ENCODE peak calls at places on chromosome 2, in eight cellular contexts. U is K562, Y is mucosa of descending colon, X is adrenal gland, Z is foreskin keratinocyte, M is astrocyte, A is neural crest cell, K is lower lobe of right lung. Q is an unnamed sample.

GRCh38 chr2:24009680-24010476 is at the start of gene MFSD2B:
- DNase-seq in U (peak; percentile 53), Y (no peak), X (no peak), Z (no peak), M (peak; percentile 5), A (no peak), K (no peak), Q (no peak)

GRCh38 chr2:105797298-105797819 is 52.6 kb downstream of the NCK2 start:
- DNase-seq in U (peak; percentile 62), Y (no peak), X (no peak), Z (peak; percentile 50), M (no peak), A (no peak), K (no peak), Q (no peak)

GRCh38 chr2:239247401-239248245 is 153.2 kb downstream of the HDAC4 start:
- DNase-seq in U (no peak), Y (peak; percentile 37), X (peak; percentile 20), Z (no peak), M (peak; percentile 94), A (no peak), K (no peak), Q (no peak)

GRCh38 chr2:109208071-109208950 is 79.3 kb downstream of the SH3RF3 start:
- DNase-seq in U (peak; percentile 2), Y (no peak), X (peak; percentile 16), Z (no peak), M (peak; percentile 38), A (no peak), K (no peak), Q (no peak)

GRCh38 chr2:6352247-6352646 is 513.5 kb downstream of the CMPK2 start:
- DNase-seq in U (no peak), Y (no peak), X (no peak), Z (no peak), M (no peak), A (no peak), K (no peak), Q (no peak)

GRCh38 chr2:217393585-217394032 is 533.7 kb upstream of the TNP1 start:
- DNase-seq in U (no peak), Y (peak; percentile 49), X (peak; percentile 85), Z (peak; percentile 97), M (peak; percentile 96), A (no peak), K (no peak), Q (no peak)

GRCh38 chr2:220373878-220374277 is 746.4 kb downstream of the SLC4A3 start:
- DNase-seq in U (no peak), Y (no peak), X (no peak), Z (no peak), M (peak; percentile 37), A (no peak), K (no peak), Q (no peak)

GRCh38 chr2:231533777-231534125 is 3.5 kb upstream of the NMUR1 start:
- DNase-seq in U (no peak), Y (no peak), X (no peak), Z (no peak), M (no peak), A (no peak), K (no peak), Q (no peak)

GRCh38 chr2:65256088-65256487 is 28.5 kb downstream of the ACTR2 start:
- DNase-seq in U (no peak), Y (no peak), X (no peak), Z (no peak), M (no peak), A (no peak), K (no peak), Q (no peak)
- TF ChIP-seq CTCF in U (no peak), Y (no peak), X (no peak), Z (peak; percentile 48), M (no peak), A (peak; percentile 41), K (peak; percentile 20), Q (peak; percentile 75)

GRCh38 chr2:1546901-1547300 is 133.6 kb downstream of the TPO start:
- DNase-seq in U (peak; percentile 8), Y (no peak), X (no peak), Z (no peak), M (no peak), A (no peak), K (no peak), Q (peak; percentile 64)
- TF ChIP-seq CTCF in U (no peak), Y (no peak), X (no peak), Z (no peak), M (no peak), A (no peak), K (no peak), Q (no peak)

GRCh38 chr2:238160206-238161129 is 1.7 kb downstream of the ERFE start:
- DNase-seq in U (peak; percentile 51), Y (peak; percentile 28), X (no peak), Z (no peak), M (no peak), A (peak; percentile 54), K (no peak), Q (peak; percentile 67)
- TF ChIP-seq CTCF in U (peak; percentile 61), Y (no peak), X (no peak), Z (peak; percentile 45), M (no peak), A (peak; percentile 48), K (peak; percentile 11), Q (peak; percentile 64)

DNA sequence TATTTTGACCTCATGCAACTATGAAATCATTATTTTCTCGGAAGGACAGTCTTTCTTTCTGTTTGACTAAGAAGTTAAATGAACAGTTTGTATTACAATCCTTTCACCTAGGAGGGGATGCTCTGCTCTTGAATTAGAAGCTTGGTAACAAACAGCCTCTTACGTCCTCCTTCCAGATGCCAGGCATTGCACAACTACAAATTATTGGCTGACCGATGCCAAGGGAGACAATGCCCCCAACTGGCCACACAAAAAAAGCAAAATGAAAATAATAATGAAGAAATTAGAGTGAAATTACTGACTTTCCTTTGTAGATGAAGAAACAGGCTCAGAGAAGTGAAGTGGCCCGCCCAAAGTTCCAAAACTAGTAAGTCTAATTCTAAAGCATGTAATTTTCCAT is 177.9 kb downstream of the CYRIA start:
- DNase-seq in U (peak; percentile 12), Y (no peak), X (peak; percentile 50), Z (no peak), M (peak; percentile 1), A (peak; percentile 17), K (no peak), Q (no peak)
- TF ChIP-seq CTCF in U (peak; percentile 30), Y (no peak), X (no peak), Z (peak; percentile 61), M (peak; percentile 19), A (peak; percentile 58), K (peak; percentile 52), Q (peak; percentile 78)

GRCh38 chr2:215271466-215271865 is 40.4 kb upstream of the ATIC start:
- DNase-seq in U (no peak), Y (no peak), X (no peak), Z (no peak), M (no peak), A (no peak), K (no peak), Q (no peak)

GRCh38 chr2:215274829-215275228 is 37.0 kb upstream of the ATIC start:
- DNase-seq in U (no peak), Y (no peak), X (no peak), Z (no peak), M (no peak), A (no peak), K (no peak), Q (no peak)

GRCh38 chr2:215269397-215270117 is 42.3 kb upstream of the ATIC start:
- DNase-seq in U (peak; percentile 86), Y (peak; percentile 36), X (peak; percentile 72), Z (peak; percentile 19), M (peak; percentile 59), A (peak; percentile 75), K (no peak), Q (no peak)

GRCh38 chr2:215272918-215273317 is 38.9 kb upstream of the ATIC start:
- DNase-seq in U (no peak), Y (no peak), X (no peak), Z (no peak), M (no peak), A (no peak), K (no peak), Q (no peak)

DNA sequence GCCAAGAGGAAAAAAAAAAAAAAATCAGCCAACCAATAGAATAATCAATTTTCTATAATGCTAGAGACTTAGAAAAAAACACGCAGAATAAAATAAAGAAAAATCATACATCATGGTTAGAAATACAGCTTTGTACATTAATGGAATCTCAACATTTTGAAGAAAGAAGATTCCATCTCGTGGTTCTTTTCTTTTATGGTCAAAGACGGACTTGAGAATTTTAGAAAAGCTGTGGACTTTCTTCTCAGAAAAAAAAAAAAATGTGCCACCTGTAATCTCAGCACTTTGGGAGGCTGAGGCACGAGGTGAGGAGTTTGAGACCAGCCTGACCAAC is 41.8 kb upstream of the ATIC start:
- DNase-seq in U (no peak), Y (no peak), X (no peak), Z (no peak), M (no peak), A (no peak), K (no peak), Q (no peak)
- TF ChIP-seq CTCF in U (no peak), Y (no peak), X (no peak), Z (no peak), M (no peak), A (peak; percentile 15), K (no peak), Q (peak; percentile 50)

Q was measured in chondrocyte.